ENCODE peak calls at places on chromosomes 3 and 15, in nine cellular contexts. E is SK-N-MC; J is stimulated activated CD4-positive, alpha-beta T cell treated with anti-CD3 and anti-CD28 coated beads, Interleukin-2, amount 100 ng/mL, for 24 hours; T is C1 segment of cervical spinal cord; Q is left cardiac atrium; O is RPMI8226; P is fibroblast of mammary gland; D is NCI-H1048; A is HFFc6. I is an unnamed sample.

GRCh38 chr3:153350420-153350819 is 188.4 kb downstream of the RAP2B start:
- DNase-seq in P (peak), E (no peak), J (no peak), Q (no peak), O (no peak), D (no peak), A (peak), T (no peak), I (no peak)

GRCh38 chr3:62171789-62172188 is 201.6 kb downstream of the FEZF2 start:
- DNase-seq in T (no peak), E (no peak), Q (no peak), O (no peak), D (no peak), J (no peak), P (no peak), A (no peak), I (no peak)

GRCh38 chr3:181561130-181561529 is 150.6 kb upstream of the SOX2 start:
- DNase-seq in Q (no peak), D (no peak), A (no peak), O (peak), J (no peak), P (no peak), E (no peak), T (no peak), I (no peak)

GRCh38 chr3:30473374-30474051 is 132.9 kb upstream of the TGFBR2 start:
- DNase-seq in J (no peak), O (no peak), E (no peak), Q (no peak), D (no peak), P (peak), T (no peak), A (peak), I (peak)

GRCh38 chr3:75332784-75333183 is 331.3 kb upstream of the FRG2C start:
- DNase-seq in J (no peak), D (no peak), E (no peak), P (peak), T (no peak), Q (no peak), A (no peak), O (no peak), I (no peak)

GRCh38 chr3:111691293-111691909 is 96.3 kb upstream of the ZBED2 start:
- DNase-seq in E (no peak), Q (no peak), P (peak), A (peak), O (peak), J (no peak), D (no peak), T (no peak), I (no peak)

GRCh38 chr3:194814878-194815357 is 129.2 kb downstream of the FAM43A start:
- DNase-seq in E (no peak), A (no peak), O (no peak), T (peak), P (peak), D (no peak), Q (no peak), J (no peak), I (no peak)

GRCh38 chr3:175212896-175213295 is 353.8 kb downstream of the NAALADL2 start:
- DNase-seq in J (no peak), A (peak), D (no peak), Q (no peak), O (no peak), T (no peak), E (no peak), P (peak), I (no peak)

GRCh38 chr3:11290743-11291680 is 18.8 kb downstream of the ATG7 start:
- DNase-seq in A (peak), T (no peak), O (no peak), E (no peak), P (peak), Q (no peak), D (no peak), J (peak), I (peak)

GRCh38 chr15:76840830-76841460 is 64.2 kb downstream of the SCAPER start:
- DNase-seq in D (no peak), E (no peak), O (peak), A (peak), J (no peak), P (peak), T (no peak), Q (no peak), I (peak)

I was measured in MV-4-11.